ENCODE peak calls at places on chromosome 16, in seven cellular contexts. A is esophagus squamous epithelium, G is tibial artery, J is thyroid gland, K is suprapubic skin, Z is nephron progenitor cell, H is lower lobe of right lung. W is an unnamed sample.

GRCh38 chr16:88478115-88478514 is 25.0 kb downstream of the ZFPM1 start:
- DNase-seq in J (no peak), K (no peak), A (no peak), Z (no peak), H (no peak), G (no peak), W (no peak)

GRCh38 chr16:75264531-75264998 is 13.1 kb upstream of the BCAR1 start:
- DNase-seq in G (no peak), J (peak; percentile 65), K (peak; percentile 68), A (no peak), H (peak; percentile 50), Z (no peak), W (peak; percentile 65)

GRCh38 chr16:47916266-47916665 is 239.5 kb downstream of the ABCC12 start:
- DNase-seq in K (no peak), J (no peak), A (no peak), Z (no peak), G (no peak), H (no peak), W (no peak)

GRCh38 chr16:12021578-12022265 is 45.2 kb downstream of the SNX29 start:
- DNase-seq in H (no peak), K (no peak), A (no peak), J (no peak), G (no peak), Z (no peak), W (no peak)

GRCh38 chr16:47037396-47037745 is 63.9 kb upstream of the DNAJA2 start:
- DNase-seq in H (no peak), A (no peak), G (peak; percentile 71), K (peak; percentile 74), Z (no peak), J (peak; percentile 24), W (no peak)

GRCh38 chr16:67555795-67556212 is 6.5 kb upstream of the CTCF start:
- DNase-seq in Z (no peak), K (no peak), H (no peak), J (no peak), A (no peak), G (no peak), W (no peak)

GRCh38 chr16:15490123-15490711 is 55.8 kb downstream of the BMERB1 start:
- DNase-seq in J (no peak), Z (no peak), H (no peak), A (no peak), K (no peak), G (no peak), W (no peak)

GRCh38 chr16:75491876-75492275 is 3.4 kb downstream of the CHST6 start:
- DNase-seq in A (no peak), Z (no peak), K (no peak), H (no peak), G (no peak), J (no peak), W (no peak)

GRCh38 chr16:8178271-8178670 is 412.0 kb downstream of the TMEM114 start:
- DNase-seq in K (no peak), A (no peak), J (no peak), G (no peak), Z (no peak), H (no peak), W (no peak)

GRCh38 chr16:7967986-7968509 is 622.3 kb downstream of the TMEM114 start:
- DNase-seq in A (no peak), G (no peak), H (no peak), J (no peak), Z (no peak), K (no peak), W (no peak)

GRCh38 chr16:1706386-1707192 is 594 bp downstream of the MAPK8IP3 start:
- DNase-seq in H (no peak), J (peak; percentile 22), Z (peak; percentile 41), G (no peak), K (peak; percentile 70), A (no peak), W (peak; percentile 45)

GRCh38 chr16:71552698-71553503 is 24.0 kb downstream of the TAT start:
- DNase-seq in H (no peak), J (no peak), Z (no peak), K (no peak), A (no peak), G (no peak), W (no peak)

GRCh38 chr16:86812363-86812970 is 234.1 kb downstream of the FOXL1 start:
- DNase-seq in K (no peak), G (no peak), A (no peak), J (no peak), H (no peak), Z (no peak), W (no peak)

GRCh38 chr16:10039220-10040096 is 142.8 kb downstream of the GRIN2A start:
- DNase-seq in Z (peak; percentile 60), G (no peak), A (no peak), J (peak; percentile 27), H (no peak), K (no peak), W (peak; percentile 2)

GRCh38 chr16:1537138-1537577 is 3.7 kb downstream of the TMEM204 start:
- DNase-seq in G (no peak), Z (peak; percentile 0), K (no peak), J (no peak), A (no peak), H (peak; percentile 45), W (no peak)

GRCh38 chr16:17138801-17139200 is 332.0 kb downstream of the XYLT1 start:
- DNase-seq in A (no peak), J (no peak), H (no peak), G (no peak), K (no peak), Z (peak; percentile 72), W (no peak)

GRCh38 chr16:30834130-30834740 is 47.2 kb upstream of the ZNF629 start:
- DNase-seq in J (no peak), K (no peak), G (no peak), H (no peak), Z (no peak), A (no peak), W (no peak)

GRCh38 chr16:19152042-19152441 is 16.0 kb upstream of the SYT17 start:
- DNase-seq in G (no peak), J (no peak), A (no peak), H (no peak), K (no peak), Z (no peak), W (no peak)

GRCh38 chr16:48059936-48060335 is 95.9 kb downstream of the ABCC12 start:
- DNase-seq in A (no peak), Z (no peak), J (no peak), K (no peak), G (no peak), H (no peak), W (no peak)

GRCh38 chr16:1614226-1615102 is 2.3 kb downstream of the CRAMP1 start:
- DNase-seq in G (no peak), K (no peak), J (peak; percentile 20), H (no peak), A (no peak), Z (peak; percentile 65), W (peak; percentile 64)

GRCh38 chr16:56269824-56270684 is 78.8 kb downstream of the GNAO1 start:
- DNase-seq in K (no peak), G (peak; percentile 87), H (no peak), Z (peak; percentile 25), J (no peak), A (no peak), W (no peak)

GRCh38 chr16:57029161-57030160 is 40.1 kb downstream of the NLRC5 start:
- DNase-seq in J (no peak), K (no peak), Z (no peak), A (no peak), G (no peak), H (no peak), W (no peak)

GRCh38 chr16:82011199-82011641 is at the start of gene SDR42E1:
- DNase-seq in J (peak; percentile 65), A (peak; percentile 5), K (peak; percentile 68), G (no peak), Z (no peak), H (peak; percentile 81), W (peak; percentile 54)

GRCh38 chr16:70689035-70689969 is 3.4 kb upstream of the MTSS2 start:
- DNase-seq in A (no peak), H (peak; percentile 86), G (peak; percentile 86), J (peak; percentile 89), K (no peak), Z (no peak), W (no peak)

GRCh38 chr16:12096162-12096781 is 119.7 kb downstream of the SNX29 start:
- DNase-seq in A (no peak), Z (no peak), K (peak; percentile 18), H (no peak), G (no peak), J (no peak), W (no peak)

W was measured in lung microvascular endothelial cell.